ENCODE peak calls at places on chromosomes 7 and 10, in eight cellular contexts. T, R, G, H, C, W, D and I are unnamed samples.

GRCh38 chr10:131418686-131419085 is 107.2 kb upstream of the TCERG1L start:
- DNase-seq in T (no peak), W (no peak), C (no peak), H (no peak), G (no peak), D (no peak), R (no peak), I (no peak)

GRCh38 chr10:2936816-2937215 is 130.5 kb upstream of the PFKP start:
- DNase-seq in G (no peak), C (no peak), D (no peak), H (no peak), T (no peak), R (no peak), W (no peak), I (peak; percentile 48)

GRCh38 chr7:144830024-144830785 is 5.6 kb downstream of the TPK1 start:
- DNase-seq in R (no peak), H (no peak), G (no peak), T (no peak), C (no peak), W (no peak), D (no peak), I (no peak)

GRCh38 chr7:91193141-91193540 is 71.1 kb upstream of the FZD1 start:
- DNase-seq in D (no peak), G (no peak), T (no peak), C (no peak), R (no peak), W (no peak), H (peak; percentile 32), I (peak; percentile 19)

GRCh38 chr10:91312031-91312733 is 91.7 kb downstream of the PCGF5 start:
- DNase-seq in R (no peak), C (no peak), T (no peak), H (no peak), D (no peak), G (no peak), W (no peak), I (no peak)

GRCh38 chr7:137695494-137695893 is 151.3 kb downstream of the DGKI start:
- DNase-seq in R (no peak), W (no peak), C (no peak), T (no peak), G (no peak), H (no peak), D (no peak), I (no peak)

GRCh38 chr7:43942997-43943701 is 16.9 kb downstream of the UBE2D4 start:
- DNase-seq in C (no peak), D (no peak), R (no peak), H (no peak), W (no peak), T (no peak), G (no peak), I (no peak)

GRCh38 chr10:118595598-118596425 is at the start of gene PRLHR:
- DNase-seq in H (no peak), C (peak; percentile 13), T (no peak), G (no peak), D (no peak), R (no peak), W (peak; percentile 84), I (peak; percentile 15)

GRCh38 chr10:106588019-106588418 is 576.5 kb downstream of the SORCS1 start:
- DNase-seq in H (no peak), G (no peak), R (no peak), W (no peak), D (no peak), C (no peak), T (no peak), I (no peak)

GRCh38 chr7:16670747-16671344 is 24.9 kb downstream of the BZW2 start:
- DNase-seq in T (no peak), C (no peak), W (no peak), G (no peak), D (no peak), H (no peak), R (no peak), I (no peak)